ENCODE peak calls at places on chromosomes 2 and 18, in five cellular contexts. One of them, this sample, is unnamed.
A peak's percentile ranks its signal among the peaks of the same experiment; 100 is the strongest.

GRCh38 chr18:45133246-45133645 is 452.6 kb downstream of the SETBP1 start:
- DNase-seq in heart left ventricle: no peak
- DNase-seq in endothelial cell: no peak
- DNase-seq in fibroblast of pulmonary artery: no peak
- DNase-seq in astrocyte: no peak
- DNase-seq in this sample: no peak

GRCh38 chr18:36638224-36638623 is 190.6 kb downstream of the TPGS2 start:
- DNase-seq in astrocyte: no peak
- DNase-seq in endothelial cell: no peak
- DNase-seq in fibroblast of pulmonary artery: no peak
- DNase-seq in heart left ventricle: no peak
- DNase-seq in this sample: no peak

GRCh38 chr18:616380-616995 is 19.7 kb downstream of the CLUL1 start:
- DNase-seq in endothelial cell: no peak
- DNase-seq in fibroblast of pulmonary artery: peak; percentile 77
- DNase-seq in heart left ventricle: no peak
- DNase-seq in astrocyte: peak; percentile 15
- DNase-seq in this sample: no peak

GRCh38 chr2:200308001-200308400 is 1.5 kb downstream of the SPATS2L start:
- DNase-seq in endothelial cell: no peak
- DNase-seq in astrocyte: peak; percentile 37
- DNase-seq in fibroblast of pulmonary artery: peak; percentile 49
- DNase-seq in heart left ventricle: no peak
- DNase-seq in this sample: no peak

GRCh38 chr18:29838556-29838955 is 1204.0 kb downstream of the DSC3 start:
- DNase-seq in heart left ventricle: no peak
- DNase-seq in fibroblast of pulmonary artery: no peak
- DNase-seq in endothelial cell: no peak
- DNase-seq in astrocyte: no peak
- DNase-seq in this sample: no peak

GRCh38 chr2:142874293-142874814 is 3.1 kb upstream of the KYNU start:
- DNase-seq in astrocyte: peak; percentile 81
- DNase-seq in heart left ventricle: no peak
- DNase-seq in fibroblast of pulmonary artery: peak; percentile 90
- DNase-seq in endothelial cell: no peak
- DNase-seq in this sample: peak; percentile 91

GRCh38 chr2:128466377-128467175 is 147.9 kb upstream of the HS6ST1 start:
- DNase-seq in astrocyte: no peak
- DNase-seq in heart left ventricle: peak; percentile 77
- DNase-seq in endothelial cell: no peak
- DNase-seq in fibroblast of pulmonary artery: no peak
- DNase-seq in this sample: no peak

GRCh38 chr2:27305516-27305915 is 2.7 kb downstream of the UCN start:
- DNase-seq in heart left ventricle: no peak
- DNase-seq in endothelial cell: no peak
- DNase-seq in fibroblast of pulmonary artery: no peak
- DNase-seq in astrocyte: no peak
- DNase-seq in this sample: no peak

GRCh38 chr18:76721207-76721996 is 101.0 kb upstream of the ZNF236 start:
- DNase-seq in fibroblast of pulmonary artery: no peak
- DNase-seq in endothelial cell: no peak
- DNase-seq in astrocyte: no peak
- DNase-seq in heart left ventricle: no peak
- DNase-seq in this sample: no peak

GRCh38 chr18:59724116-59724515 is 26.9 kb upstream of the CCBE1 start:
- DNase-seq in fibroblast of pulmonary artery: no peak
- DNase-seq in astrocyte: no peak
- DNase-seq in endothelial cell: no peak
- DNase-seq in heart left ventricle: no peak
- DNase-seq in this sample: no peak

GRCh38 chr2:119112770-119113488 is 45.6 kb downstream of the C1QL2 start:
- DNase-seq in endothelial cell: no peak
- DNase-seq in fibroblast of pulmonary artery: no peak
- DNase-seq in heart left ventricle: no peak
- DNase-seq in astrocyte: no peak
- DNase-seq in this sample: no peak

GRCh38 chr2:200159366-200159720 is 147.2 kb upstream of the SPATS2L start:
- DNase-seq in fibroblast of pulmonary artery: no peak
- DNase-seq in endothelial cell: no peak
- DNase-seq in astrocyte: peak; percentile 19
- DNase-seq in heart left ventricle: no peak
- DNase-seq in this sample: peak; percentile 38

GRCh38 chr2:142989276-142990204 is 112.1 kb downstream of the KYNU start:
- DNase-seq in endothelial cell: no peak
- DNase-seq in astrocyte: peak; percentile 51
- DNase-seq in heart left ventricle: no peak
- DNase-seq in fibroblast of pulmonary artery: peak; percentile 72
- DNase-seq in this sample: no peak

GRCh38 chr2:30871980-30872789 is 64.9 kb upstream of the CAPN13 start:
- DNase-seq in heart left ventricle: no peak
- DNase-seq in astrocyte: no peak
- DNase-seq in endothelial cell: no peak
- DNase-seq in fibroblast of pulmonary artery: no peak
- DNase-seq in this sample: peak; percentile 37

GRCh38 chr2:164896634-164897033 is 55.0 kb upstream of the COBLL1 start:
- DNase-seq in heart left ventricle: no peak
- DNase-seq in astrocyte: peak; percentile 66
- DNase-seq in endothelial cell: no peak
- DNase-seq in fibroblast of pulmonary artery: peak; percentile 60
- DNase-seq in this sample: no peak

GRCh38 chr18:78238404-78239089 is 741.1 kb upstream of the SALL3 start:
- DNase-seq in fibroblast of pulmonary artery: no peak
- DNase-seq in heart left ventricle: no peak
- DNase-seq in astrocyte: no peak
- DNase-seq in endothelial cell: no peak
- DNase-seq in this sample: no peak

GRCh38 chr2:120736955-120737801 is 1.5 kb downstream of the GLI2 start:
- DNase-seq in astrocyte: peak; percentile 92
- DNase-seq in endothelial cell: no peak
- DNase-seq in fibroblast of pulmonary artery: peak; percentile 90
- DNase-seq in heart left ventricle: peak; percentile 65
- DNase-seq in this sample: no peak

GRCh38 chr2:240184656-240185055 is 44.2 kb upstream of the OTOS start:
- DNase-seq in fibroblast of pulmonary artery: no peak
- DNase-seq in heart left ventricle: no peak
- DNase-seq in astrocyte: no peak
- DNase-seq in endothelial cell: no peak
- DNase-seq in this sample: no peak

GRCh38 chr2:138652378-138652777 is 127.8 kb downstream of the NXPH2 start:
- DNase-seq in endothelial cell: no peak
- DNase-seq in fibroblast of pulmonary artery: no peak
- DNase-seq in heart left ventricle: no peak
- DNase-seq in astrocyte: peak; percentile 71
- DNase-seq in this sample: no peak

GRCh38 chr2:109197491-109198480 is 68.8 kb downstream of the SH3RF3 start:
- DNase-seq in endothelial cell: no peak
- DNase-seq in astrocyte: no peak
- DNase-seq in fibroblast of pulmonary artery: no peak
- DNase-seq in heart left ventricle: no peak
- DNase-seq in this sample: no peak

GRCh38 chr2:183037281-183037659 is 987 bp downstream of the NCKAP1 start:
- DNase-seq in astrocyte: peak; percentile 32
- DNase-seq in endothelial cell: no peak
- DNase-seq in fibroblast of pulmonary artery: peak; percentile 38
- DNase-seq in heart left ventricle: no peak
- DNase-seq in this sample: no peak

GRCh38 chr2:205934443-205934842 is 151.5 kb downstream of the INO80D start:
- DNase-seq in fibroblast of pulmonary artery: peak; percentile 22
- DNase-seq in astrocyte: no peak
- DNase-seq in endothelial cell: no peak
- DNase-seq in heart left ventricle: no peak
- DNase-seq in this sample: no peak

GRCh38 chr2:163906410-163906809 is 170.6 kb upstream of the FIGN start:
- DNase-seq in fibroblast of pulmonary artery: peak; percentile 0
- DNase-seq in astrocyte: no peak
- DNase-seq in heart left ventricle: no peak
- DNase-seq in endothelial cell: no peak
- DNase-seq in this sample: no peak

GRCh38 chr2:39696838-39697237 is 31.1 kb downstream of the TMEM178A start:
- DNase-seq in astrocyte: peak; percentile 87
- DNase-seq in fibroblast of pulmonary artery: peak; percentile 91
- DNase-seq in heart left ventricle: no peak
- DNase-seq in endothelial cell: no peak
- DNase-seq in this sample: peak; percentile 39

GRCh38 chr18:72634500-72634899 is 90.4 kb upstream of the CBLN2 start:
- DNase-seq in fibroblast of pulmonary artery: no peak
- DNase-seq in heart left ventricle: no peak
- DNase-seq in astrocyte: no peak
- DNase-seq in endothelial cell: no peak
- DNase-seq in this sample: no peak
- TF ChIP-seq CTCF in fibroblast of pulmonary artery: no peak
- TF ChIP-seq CTCF in heart left ventricle: no peak
- TF ChIP-seq CTCF in astrocyte: no peak
- TF ChIP-seq CTCF in endothelial cell: no peak
- TF ChIP-seq CTCF in this sample: no peak

DNA sequence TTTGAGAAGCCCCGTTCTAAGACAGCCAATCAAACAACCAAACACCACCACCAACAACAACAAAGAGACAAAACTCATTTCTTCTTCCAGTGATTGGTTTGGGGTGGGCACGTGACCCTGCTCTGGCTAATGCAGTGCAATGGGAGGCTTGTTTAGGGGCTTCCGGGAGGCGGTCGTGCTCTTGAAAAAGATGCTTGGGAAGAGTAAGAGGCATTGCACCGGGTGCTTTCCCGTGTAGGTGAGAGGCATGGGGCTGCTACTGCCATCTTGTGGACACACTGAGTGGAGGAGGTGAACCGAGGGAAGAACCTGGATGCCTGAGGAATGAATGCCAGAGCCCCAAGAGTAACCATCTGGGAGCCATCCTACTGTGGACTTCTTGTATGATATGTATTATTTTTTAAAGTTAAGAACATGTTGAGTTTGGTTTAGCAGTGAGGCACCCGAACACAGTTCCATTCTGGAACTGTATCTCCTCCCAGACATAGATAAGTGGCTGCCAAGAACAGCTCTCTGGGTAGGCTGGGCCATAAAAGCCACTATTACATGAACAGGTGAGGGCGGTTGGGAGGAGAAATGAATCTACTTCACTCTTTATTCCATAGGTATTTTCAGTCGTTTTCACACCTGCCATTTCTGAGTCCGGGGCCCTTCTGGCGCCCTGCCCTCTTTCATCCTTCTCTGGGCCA is 19.1 kb upstream of the ARHGAP25 start:
- DNase-seq in endothelial cell: peak; percentile 68
- DNase-seq in astrocyte: peak; percentile 6
- DNase-seq in heart left ventricle: no peak
- DNase-seq in fibroblast of pulmonary artery: peak; percentile 67
- DNase-seq in this sample: peak; percentile 13
- TF ChIP-seq CTCF in endothelial cell: peak; percentile 66
- TF ChIP-seq CTCF in astrocyte: peak; percentile 58
- TF ChIP-seq CTCF in heart left ventricle: peak; percentile 52
- TF ChIP-seq CTCF in fibroblast of pulmonary artery: peak; percentile 88
- TF ChIP-seq CTCF in this sample: peak; percentile 94

GRCh38 chr18:58078889-58079573 is 35.0 kb downstream of the NEDD4L start:
- DNase-seq in fibroblast of pulmonary artery: no peak
- DNase-seq in heart left ventricle: no peak
- DNase-seq in astrocyte: no peak
- DNase-seq in endothelial cell: no peak
- DNase-seq in this sample: no peak

GRCh38 chr18:58076052-58076451 is 32.0 kb downstream of the NEDD4L start:
- DNase-seq in fibroblast of pulmonary artery: no peak
- DNase-seq in heart left ventricle: no peak
- DNase-seq in endothelial cell: no peak
- DNase-seq in astrocyte: peak; percentile 46
- DNase-seq in this sample: no peak

GRCh38 chr18:58077329-58077728 is 33.3 kb downstream of the NEDD4L start:
- DNase-seq in fibroblast of pulmonary artery: no peak
- DNase-seq in astrocyte: no peak
- DNase-seq in heart left ventricle: no peak
- DNase-seq in endothelial cell: no peak
- DNase-seq in this sample: no peak

DNA sequence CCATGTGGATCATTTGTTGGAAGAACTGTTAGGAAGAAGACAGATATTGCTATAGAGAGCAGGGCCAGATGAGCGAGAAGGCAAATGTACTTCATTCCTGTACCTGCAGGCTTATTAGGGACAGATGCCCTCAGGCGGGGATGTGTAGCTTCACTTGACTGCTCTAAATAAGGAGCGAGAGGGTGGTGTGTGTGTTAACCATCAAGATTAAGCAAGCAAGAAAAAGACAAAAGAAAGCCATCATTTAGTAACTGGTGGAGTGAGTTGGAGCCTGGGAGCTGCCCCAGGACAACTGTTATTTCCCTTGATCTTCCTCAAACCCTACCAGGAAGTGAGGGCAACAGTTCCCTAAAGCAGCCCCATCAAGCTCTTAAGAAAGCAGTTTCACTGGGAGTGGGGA is 36.5 kb downstream of the NEDD4L start:
- DNase-seq in heart left ventricle: no peak
- DNase-seq in endothelial cell: no peak
- DNase-seq in fibroblast of pulmonary artery: no peak
- DNase-seq in astrocyte: no peak
- DNase-seq in this sample: no peak
- TF ChIP-seq CTCF in heart left ventricle: no peak
- TF ChIP-seq CTCF in endothelial cell: no peak
- TF ChIP-seq CTCF in fibroblast of pulmonary artery: no peak
- TF ChIP-seq CTCF in astrocyte: no peak
- TF ChIP-seq CTCF in this sample: no peak

GRCh38 chr2:24971550-24972314 is at the start of gene DNAJC27:
- DNase-seq in heart left ventricle: peak; percentile 99
- DNase-seq in endothelial cell: peak; percentile 98
- DNase-seq in astrocyte: peak; percentile 93
- DNase-seq in fibroblast of pulmonary artery: peak; percentile 98
- DNase-seq in this sample: peak; percentile 61

GRCh38 chr2:24971300-24971549 is 530 bp downstream of the DNAJC27 start:
- DNase-seq in fibroblast of pulmonary artery: no peak
- DNase-seq in endothelial cell: no peak
- DNase-seq in astrocyte: no peak
- DNase-seq in heart left ventricle: no peak
- DNase-seq in this sample: no peak

GRCh38 chr2:24973812-24974211 is 2.1 kb upstream of the DNAJC27 start:
- DNase-seq in endothelial cell: no peak
- DNase-seq in fibroblast of pulmonary artery: peak; percentile 36
- DNase-seq in heart left ventricle: no peak
- DNase-seq in astrocyte: no peak
- DNase-seq in this sample: no peak

GRCh38 chr2:24970483-24971299 is 1.1 kb downstream of the DNAJC27 start:
- DNase-seq in heart left ventricle: no peak
- DNase-seq in astrocyte: peak; percentile 50
- DNase-seq in endothelial cell: peak; percentile 15
- DNase-seq in fibroblast of pulmonary artery: peak; percentile 46
- DNase-seq in this sample: peak; percentile 18

DNA sequence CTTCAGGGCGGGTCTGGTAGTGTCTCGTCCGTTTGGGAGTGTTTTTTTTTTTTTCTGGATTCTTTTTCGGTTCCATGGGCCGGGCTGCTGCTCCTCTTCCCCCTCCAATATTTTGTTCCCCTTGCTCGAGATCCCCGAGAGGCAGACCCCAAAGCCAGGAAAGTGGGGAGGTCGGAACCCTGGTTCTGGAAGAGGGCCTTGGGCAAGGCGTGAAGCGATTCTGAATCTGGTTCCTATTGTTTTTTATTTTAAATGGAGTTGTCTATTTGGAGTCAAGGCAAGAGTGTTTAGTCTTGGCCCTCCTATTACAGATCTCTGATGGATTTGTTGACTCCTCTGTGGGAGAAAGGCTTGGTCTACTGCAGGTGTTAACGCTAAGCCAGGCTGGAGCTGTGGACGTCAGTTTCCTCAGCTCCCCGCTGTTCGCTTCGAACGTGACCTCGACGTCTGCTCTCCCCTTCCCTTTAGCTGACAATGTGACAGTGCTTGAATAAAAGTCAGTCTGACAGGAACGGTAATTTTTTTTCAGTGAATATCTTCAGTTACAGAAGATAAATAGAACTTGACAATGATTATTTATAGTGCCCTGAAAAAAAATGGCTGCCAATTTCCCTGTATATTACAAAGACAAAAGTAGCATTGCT is 682 bp upstream of the DNAJC27 start:
- DNase-seq in endothelial cell: peak; percentile 19
- DNase-seq in heart left ventricle: peak; percentile 42
- DNase-seq in fibroblast of pulmonary artery: peak; percentile 47
- DNase-seq in astrocyte: no peak
- DNase-seq in this sample: no peak
- TF ChIP-seq CTCF in endothelial cell: no peak
- TF ChIP-seq CTCF in heart left ventricle: no peak
- TF ChIP-seq CTCF in fibroblast of pulmonary artery: no peak
- TF ChIP-seq CTCF in astrocyte: no peak
- TF ChIP-seq CTCF in this sample: no peak

This sample was measured in epithelial cell of proximal tubule.